ENCODE peak calls at places on chromosomes 4 and X, in four cellular contexts. Y is fibroblast of villous mesenchyme, V is HEK293T, L is MV-4-11. R is an unnamed sample.

GRCh38 chr4:8616831-8617230 is 24.3 kb downstream of the CPZ start:
- DNase-seq in L (no peak), V (no peak), Y (no peak), R (no peak)

GRCh38 chr4:110621839-110622751 is 782 bp downstream of the PITX2 start:
- DNase-seq in V (no peak), Y (peak), L (no peak), R (no peak)

GRCh38 chr4:181897935-181898334 is 345.3 kb upstream of the TENM3 start:
- DNase-seq in L (no peak), V (no peak), Y (peak), R (no peak)

GRCh38 chr4:102449751-102450352 is 51.3 kb upstream of the NFKB1 start:
- DNase-seq in Y (peak), L (peak), V (peak), R (peak)

GRCh38 chr4:182874158-182874855 is 42.9 kb downstream of the DCTD start:
- DNase-seq in Y (no peak), V (no peak), L (peak), R (no peak)

GRCh38 chr4:168831919-168832745 is 177.9 kb downstream of the CBR4 start:
- DNase-seq in V (peak), Y (peak), L (no peak), R (peak)

GRCh38 chr4:158004101-158004500 is 168.7 kb downstream of the GASK1B start:
- DNase-seq in V (no peak), L (no peak), Y (no peak), R (no peak)

GRCh38 chr4:83189631-83190136 is 75.2 kb upstream of the PLAC8 start:
- DNase-seq in Y (no peak), V (no peak), L (no peak), R (no peak)

GRCh38 chrX:118975831-118976598 is 1.6 kb downstream of the LONRF3 start:
- DNase-seq in L (peak), Y (peak), V (peak), R (no peak)

GRCh38 chrX:45852884-45853283 is 652.2 kb upstream of the DIPK2B start:
- DNase-seq in V (no peak), Y (peak), L (no peak), R (no peak)

GRCh38 chrX:123713841-123714240 is 19.0 kb downstream of the THOC2 start:
- DNase-seq in V (no peak), L (no peak), Y (no peak), R (no peak)

GRCh38 chr4:166527500-166527899 is 654.5 kb downstream of the TLL1 start:
- DNase-seq in Y (no peak), L (no peak), V (no peak), R (no peak)

GRCh38 chrX:119427024-119427794 is 28.1 kb downstream of the SLC25A43 start:
- DNase-seq in V (no peak), Y (no peak), L (peak), R (no peak)

R was measured in GM18507.